ENCODE peak calls at places on chromosomes 13 and 19, in seven cellular contexts. One of them, this sample, is unnamed.

GRCh38 chr19:10887616-10888367 is 16.4 kb downstream of the CARM1 start:
- DNase-seq in PC-9: no peak
- DNase-seq in mammary epithelial cell: no peak
- DNase-seq in K562: no peak
- DNase-seq in GM23338: no peak
- DNase-seq in neuronal stem cell: no peak
- DNase-seq in IMR-90: no peak
- DNase-seq in this sample: no peak

GRCh38 chr19:8302357-8302691 is 5.8 kb downstream of the CD320 start:
- DNase-seq in K562: peak
- DNase-seq in mammary epithelial cell: no peak
- DNase-seq in GM23338: no peak
- DNase-seq in PC-9: no peak
- DNase-seq in neuronal stem cell: no peak
- DNase-seq in IMR-90: no peak
- DNase-seq in this sample: no peak

GRCh38 chr13:48006396-48006795 is 5.3 kb upstream of the SUCLA2 start:
- DNase-seq in PC-9: peak
- DNase-seq in mammary epithelial cell: peak
- DNase-seq in IMR-90: no peak
- DNase-seq in K562: no peak
- DNase-seq in GM23338: no peak
- DNase-seq in neuronal stem cell: no peak
- DNase-seq in this sample: no peak

GRCh38 chr13:28301839-28302238 is 163.5 kb downstream of the PAN3 start:
- DNase-seq in IMR-90: no peak
- DNase-seq in neuronal stem cell: no peak
- DNase-seq in PC-9: no peak
- DNase-seq in GM23338: peak
- DNase-seq in K562: no peak
- DNase-seq in mammary epithelial cell: no peak
- DNase-seq in this sample: peak

GRCh38 chr19:10420444-10421239 is at the start of gene PDE4A:
- DNase-seq in neuronal stem cell: no peak
- DNase-seq in IMR-90: no peak
- DNase-seq in GM23338: peak
- DNase-seq in K562: peak
- DNase-seq in PC-9: no peak
- DNase-seq in mammary epithelial cell: peak
- DNase-seq in this sample: peak

GRCh38 chr13:48954086-48954485 is 21.6 kb upstream of the FNDC3A start:
- DNase-seq in IMR-90: peak
- DNase-seq in K562: peak
- DNase-seq in GM23338: no peak
- DNase-seq in mammary epithelial cell: peak
- DNase-seq in PC-9: no peak
- DNase-seq in neuronal stem cell: no peak
- DNase-seq in this sample: no peak

GRCh38 chr13:93298741-93299140 is 72.1 kb downstream of the GPC6 start:
- DNase-seq in K562: no peak
- DNase-seq in mammary epithelial cell: no peak
- DNase-seq in neuronal stem cell: no peak
- DNase-seq in GM23338: no peak
- DNase-seq in IMR-90: peak
- DNase-seq in PC-9: no peak
- DNase-seq in this sample: no peak

GRCh38 chr19:13794388-13794751 is 873 bp upstream of the ZSWIM4 start:
- DNase-seq in IMR-90: peak
- DNase-seq in PC-9: peak
- DNase-seq in K562: no peak
- DNase-seq in mammary epithelial cell: peak
- DNase-seq in neuronal stem cell: no peak
- DNase-seq in GM23338: peak
- DNase-seq in this sample: no peak

GRCh38 chr19:1651061-1651547 is 1.3 kb downstream of the TCF3 start:
- DNase-seq in neuronal stem cell: peak
- DNase-seq in K562: peak
- DNase-seq in GM23338: peak
- DNase-seq in PC-9: no peak
- DNase-seq in mammary epithelial cell: no peak
- DNase-seq in IMR-90: peak
- DNase-seq in this sample: peak

GRCh38 chr13:95185311-95185710 is 115.9 kb downstream of the ABCC4 start:
- DNase-seq in PC-9: no peak
- DNase-seq in mammary epithelial cell: peak
- DNase-seq in neuronal stem cell: no peak
- DNase-seq in IMR-90: no peak
- DNase-seq in GM23338: no peak
- DNase-seq in K562: no peak
- DNase-seq in this sample: no peak

GRCh38 chr19:36031308-36031707 is 1.4 kb downstream of the CLIP3 start:
- DNase-seq in K562: no peak
- DNase-seq in GM23338: no peak
- DNase-seq in IMR-90: no peak
- DNase-seq in mammary epithelial cell: no peak
- DNase-seq in neuronal stem cell: no peak
- DNase-seq in PC-9: no peak
- DNase-seq in this sample: no peak

GRCh38 chr19:17777840-17778620 is 16.9 kb upstream of the B3GNT3 start:
- DNase-seq in GM23338: peak
- DNase-seq in PC-9: peak
- DNase-seq in IMR-90: peak
- DNase-seq in K562: peak
- DNase-seq in mammary epithelial cell: no peak
- DNase-seq in neuronal stem cell: peak
- DNase-seq in this sample: peak

GRCh38 chr19:17647071-17648020 is 40.8 kb downstream of the UNC13A start:
- DNase-seq in PC-9: no peak
- DNase-seq in IMR-90: no peak
- DNase-seq in GM23338: peak
- DNase-seq in K562: peak
- DNase-seq in mammary epithelial cell: no peak
- DNase-seq in neuronal stem cell: no peak
- DNase-seq in this sample: peak

GRCh38 chr13:107625648-107626047 is 589.7 kb downstream of the LIG4 start:
- DNase-seq in PC-9: no peak
- DNase-seq in neuronal stem cell: no peak
- DNase-seq in GM23338: no peak
- DNase-seq in mammary epithelial cell: no peak
- DNase-seq in IMR-90: no peak
- DNase-seq in K562: no peak
- DNase-seq in this sample: no peak

GRCh38 chr13:99991806-99992242 is 10.2 kb downstream of the ZIC2 start:
- DNase-seq in mammary epithelial cell: no peak
- DNase-seq in K562: no peak
- DNase-seq in neuronal stem cell: peak
- DNase-seq in IMR-90: no peak
- DNase-seq in PC-9: no peak
- DNase-seq in GM23338: peak
- DNase-seq in this sample: peak

GRCh38 chr13:93496985-93497673 is 270.5 kb downstream of the GPC6 start:
- DNase-seq in neuronal stem cell: no peak
- DNase-seq in K562: no peak
- DNase-seq in mammary epithelial cell: no peak
- DNase-seq in IMR-90: no peak
- DNase-seq in GM23338: no peak
- DNase-seq in PC-9: no peak
- DNase-seq in this sample: peak

GRCh38 chr13:106981050-106981449 is 413.1 kb upstream of the ARGLU1 start:
- DNase-seq in IMR-90: no peak
- DNase-seq in mammary epithelial cell: no peak
- DNase-seq in K562: no peak
- DNase-seq in GM23338: no peak
- DNase-seq in neuronal stem cell: no peak
- DNase-seq in PC-9: no peak
- DNase-seq in this sample: no peak

GRCh38 chr13:105991622-105992254 is 543.7 kb downstream of the EFNB2 start:
- DNase-seq in PC-9: peak
- DNase-seq in K562: no peak
- DNase-seq in mammary epithelial cell: peak
- DNase-seq in GM23338: no peak
- DNase-seq in neuronal stem cell: no peak
- DNase-seq in IMR-90: peak
- DNase-seq in this sample: no peak

GRCh38 chr13:59890064-59890463 is 273.7 kb downstream of the DIAPH3 start:
- DNase-seq in GM23338: no peak
- DNase-seq in IMR-90: peak
- DNase-seq in K562: no peak
- DNase-seq in PC-9: no peak
- DNase-seq in mammary epithelial cell: no peak
- DNase-seq in neuronal stem cell: no peak
- DNase-seq in this sample: no peak

GRCh38 chr13:53782400-53783030 is 753.9 kb downstream of the OLFM4 start:
- DNase-seq in IMR-90: peak
- DNase-seq in neuronal stem cell: peak
- DNase-seq in PC-9: peak
- DNase-seq in K562: peak
- DNase-seq in GM23338: peak
- DNase-seq in mammary epithelial cell: peak
- DNase-seq in this sample: peak

GRCh38 chr13:39406688-39407087 is 196.3 kb downstream of the LHFPL6 start:
- DNase-seq in K562: no peak
- DNase-seq in PC-9: no peak
- DNase-seq in IMR-90: no peak
- DNase-seq in mammary epithelial cell: peak
- DNase-seq in neuronal stem cell: no peak
- DNase-seq in GM23338: peak
- DNase-seq in this sample: no peak

GRCh38 chr13:110711778-110712070 is 1.8 kb upstream of the ING1 start:
- DNase-seq in neuronal stem cell: no peak
- DNase-seq in GM23338: no peak
- DNase-seq in mammary epithelial cell: no peak
- DNase-seq in K562: no peak
- DNase-seq in PC-9: no peak
- DNase-seq in IMR-90: no peak
- DNase-seq in this sample: peak

GRCh38 chr19:14350866-14351265 is 30.4 kb upstream of the ADGRE5 start:
- DNase-seq in GM23338: no peak
- DNase-seq in IMR-90: no peak
- DNase-seq in mammary epithelial cell: no peak
- DNase-seq in K562: no peak
- DNase-seq in neuronal stem cell: no peak
- DNase-seq in PC-9: no peak
- DNase-seq in this sample: no peak

GRCh38 chr19:6098574-6098973 is 11.7 kb downstream of the RFX2 start:
- DNase-seq in K562: no peak
- DNase-seq in neuronal stem cell: no peak
- DNase-seq in IMR-90: no peak
- DNase-seq in mammary epithelial cell: no peak
- DNase-seq in GM23338: no peak
- DNase-seq in PC-9: no peak
- DNase-seq in this sample: no peak

GRCh38 chr13:54357284-54357933 is 1328.8 kb downstream of the OLFM4 start:
- DNase-seq in K562: no peak
- DNase-seq in GM23338: peak
- DNase-seq in PC-9: no peak
- DNase-seq in mammary epithelial cell: no peak
- DNase-seq in neuronal stem cell: no peak
- DNase-seq in IMR-90: no peak
- DNase-seq in this sample: peak

GRCh38 chr19:7529610-7530490 is 5.7 kb upstream of the PNPLA6 start:
- DNase-seq in PC-9: no peak
- DNase-seq in neuronal stem cell: no peak
- DNase-seq in mammary epithelial cell: no peak
- DNase-seq in IMR-90: no peak
- DNase-seq in K562: no peak
- DNase-seq in GM23338: no peak
- DNase-seq in this sample: no peak

GRCh38 chr13:92224825-92225224 is 826.4 kb downstream of the GPC5 start:
- DNase-seq in mammary epithelial cell: no peak
- DNase-seq in neuronal stem cell: no peak
- DNase-seq in PC-9: no peak
- DNase-seq in GM23338: no peak
- DNase-seq in IMR-90: no peak
- DNase-seq in K562: no peak
- DNase-seq in this sample: no peak
- H3K4me2 ChIP-seq in mammary epithelial cell: no peak
- H3K4me2 ChIP-seq in neuronal stem cell: no peak
- H3K4me2 ChIP-seq in PC-9: no peak
- H3K4me2 ChIP-seq in GM23338: no peak
- H3K4me2 ChIP-seq in IMR-90: no peak
- H3K4me2 ChIP-seq in K562: no peak
- H3K4me2 ChIP-seq in this sample: no peak

GRCh38 chr19:55545443-55545842 is at the start of gene SBK3:
- DNase-seq in K562: no peak
- DNase-seq in neuronal stem cell: no peak
- DNase-seq in PC-9: no peak
- DNase-seq in GM23338: no peak
- DNase-seq in mammary epithelial cell: no peak
- DNase-seq in IMR-90: no peak
- DNase-seq in this sample: no peak
- H3K4me2 ChIP-seq in K562: peak
- H3K4me2 ChIP-seq in neuronal stem cell: peak
- H3K4me2 ChIP-seq in PC-9: peak
- H3K4me2 ChIP-seq in GM23338: no peak
- H3K4me2 ChIP-seq in mammary epithelial cell: no peak
- H3K4me2 ChIP-seq in IMR-90: no peak
- H3K4me2 ChIP-seq in this sample: peak

GRCh38 chr13:33205804-33206221 is 79.7 kb downstream of the STARD13 start:
- DNase-seq in neuronal stem cell: no peak
- DNase-seq in PC-9: no peak
- DNase-seq in GM23338: peak
- DNase-seq in mammary epithelial cell: no peak
- DNase-seq in K562: no peak
- DNase-seq in IMR-90: peak
- DNase-seq in this sample: peak
- H3K4me2 ChIP-seq in neuronal stem cell: no peak
- H3K4me2 ChIP-seq in PC-9: no peak
- H3K4me2 ChIP-seq in GM23338: peak
- H3K4me2 ChIP-seq in mammary epithelial cell: no peak
- H3K4me2 ChIP-seq in K562: no peak
- H3K4me2 ChIP-seq in IMR-90: peak
- H3K4me2 ChIP-seq in this sample: peak

GRCh38 chr13:41847216-41847615 is 113.7 kb downstream of the VWA8 start:
- DNase-seq in K562: no peak
- DNase-seq in mammary epithelial cell: no peak
- DNase-seq in PC-9: no peak
- DNase-seq in IMR-90: no peak
- DNase-seq in GM23338: no peak
- DNase-seq in neuronal stem cell: no peak
- DNase-seq in this sample: no peak

DNA sequence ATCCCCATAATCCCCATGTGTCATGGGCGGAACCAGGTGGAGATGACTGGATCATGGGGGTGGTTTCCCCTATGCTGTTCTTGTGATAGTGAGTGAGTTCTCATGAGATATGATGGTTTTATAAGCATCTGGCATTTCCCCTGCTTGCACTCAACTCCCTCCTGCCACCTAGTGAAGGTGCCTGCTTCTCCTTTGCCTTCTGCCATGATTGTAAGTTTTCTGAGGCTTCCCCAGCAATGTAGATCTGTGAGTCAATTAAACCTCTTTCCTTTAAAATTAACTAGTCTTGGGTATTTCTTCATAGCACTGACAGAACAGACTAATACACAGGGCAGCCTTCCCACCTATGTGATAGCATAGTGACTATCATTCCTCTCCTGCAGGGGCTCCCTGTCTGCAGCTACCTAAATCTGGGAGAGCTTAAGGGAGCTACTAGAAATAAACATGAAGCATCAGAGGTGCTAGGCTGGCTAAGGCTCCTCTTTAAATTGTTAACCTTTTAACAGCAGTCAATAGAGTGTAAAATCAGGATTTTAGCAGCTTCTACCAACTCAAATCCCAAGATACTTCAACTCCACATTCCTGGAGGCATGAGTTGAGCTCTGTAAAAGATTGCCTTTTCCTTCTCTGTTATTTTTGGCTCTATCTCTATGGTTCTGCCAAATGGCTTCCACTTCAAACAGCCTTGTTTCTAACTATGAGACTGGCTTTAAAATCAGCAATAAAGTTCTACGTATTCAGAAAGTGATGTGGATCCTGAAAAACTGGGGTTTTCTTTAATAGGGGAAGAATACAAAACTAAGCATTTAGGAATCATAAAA is 112.3 kb downstream of the VWA8 start:
- DNase-seq in neuronal stem cell: no peak
- DNase-seq in IMR-90: peak
- DNase-seq in mammary epithelial cell: peak
- DNase-seq in K562: no peak
- DNase-seq in PC-9: no peak
- DNase-seq in GM23338: no peak
- DNase-seq in this sample: no peak
- H3K4me2 ChIP-seq in neuronal stem cell: no peak
- H3K4me2 ChIP-seq in IMR-90: no peak
- H3K4me2 ChIP-seq in mammary epithelial cell: no peak
- H3K4me2 ChIP-seq in K562: no peak
- H3K4me2 ChIP-seq in PC-9: no peak
- H3K4me2 ChIP-seq in GM23338: no peak
- H3K4me2 ChIP-seq in this sample: no peak

This sample was measured in neural progenitor cell.